ENCODE peak calls at places on chromosome 21, in ten cellular contexts. One of them, this sample, is unnamed.

GRCh38 chr21:35398366-35398982 is 349.4 kb upstream of the RUNX1 start:
- DNase-seq in mammary epithelial cell: peak
- DNase-seq in PC-3: no peak
- DNase-seq in upper lobe of right lung: no peak
- DNase-seq in WTC11: no peak
- DNase-seq in astrocyte of the cerebellum: no peak
- DNase-seq in GM06990: no peak
- DNase-seq in AG09309: no peak
- DNase-seq in colonic mucosa: no peak
- DNase-seq in lower lobe of right lung: no peak
- DNase-seq in this sample: no peak

GRCh38 chr21:35252831-35253230 is 203.7 kb upstream of the RUNX1 start:
- DNase-seq in colonic mucosa: no peak
- DNase-seq in astrocyte of the cerebellum: no peak
- DNase-seq in AG09309: peak
- DNase-seq in WTC11: no peak
- DNase-seq in GM06990: no peak
- DNase-seq in mammary epithelial cell: no peak
- DNase-seq in PC-3: peak
- DNase-seq in lower lobe of right lung: no peak
- DNase-seq in upper lobe of right lung: no peak
- DNase-seq in this sample: peak

GRCh38 chr21:21971384-21971783 is 973.2 kb downstream of the NCAM2 start:
- DNase-seq in lower lobe of right lung: no peak
- DNase-seq in PC-3: peak
- DNase-seq in mammary epithelial cell: no peak
- DNase-seq in AG09309: no peak
- DNase-seq in upper lobe of right lung: no peak
- DNase-seq in colonic mucosa: no peak
- DNase-seq in WTC11: no peak
- DNase-seq in GM06990: no peak
- DNase-seq in astrocyte of the cerebellum: no peak
- DNase-seq in this sample: no peak

GRCh38 chr21:23475518-23476189 is 2131.6 kb downstream of the MRPL39 start:
- DNase-seq in PC-3: peak
- DNase-seq in GM06990: no peak
- DNase-seq in AG09309: no peak
- DNase-seq in mammary epithelial cell: no peak
- DNase-seq in lower lobe of right lung: no peak
- DNase-seq in astrocyte of the cerebellum: no peak
- DNase-seq in WTC11: no peak
- DNase-seq in upper lobe of right lung: no peak
- DNase-seq in colonic mucosa: no peak
- DNase-seq in this sample: no peak

GRCh38 chr21:16533692-16534407 is 804.1 kb downstream of the USP25 start:
- DNase-seq in mammary epithelial cell: no peak
- DNase-seq in PC-3: no peak
- DNase-seq in astrocyte of the cerebellum: no peak
- DNase-seq in AG09309: no peak
- DNase-seq in colonic mucosa: no peak
- DNase-seq in lower lobe of right lung: no peak
- DNase-seq in upper lobe of right lung: no peak
- DNase-seq in WTC11: no peak
- DNase-seq in GM06990: no peak
- DNase-seq in this sample: no peak

GRCh38 chr21:22892041-22892440 is 1893.8 kb downstream of the NCAM2 start:
- DNase-seq in lower lobe of right lung: no peak
- DNase-seq in WTC11: no peak
- DNase-seq in GM06990: no peak
- DNase-seq in colonic mucosa: no peak
- DNase-seq in astrocyte of the cerebellum: no peak
- DNase-seq in upper lobe of right lung: no peak
- DNase-seq in PC-3: peak
- DNase-seq in mammary epithelial cell: no peak
- DNase-seq in AG09309: no peak
- DNase-seq in this sample: no peak

GRCh38 chr21:25561668-25562641 is 45.3 kb downstream of the MRPL39 start:
- DNase-seq in PC-3: no peak
- DNase-seq in colonic mucosa: peak
- DNase-seq in upper lobe of right lung: peak
- DNase-seq in GM06990: peak
- DNase-seq in lower lobe of right lung: peak
- DNase-seq in astrocyte of the cerebellum: peak
- DNase-seq in AG09309: no peak
- DNase-seq in WTC11: peak
- DNase-seq in mammary epithelial cell: no peak
- DNase-seq in this sample: peak

GRCh38 chr21:34997295-34997694 is 51.8 kb downstream of the RUNX1 start:
- DNase-seq in AG09309: no peak
- DNase-seq in astrocyte of the cerebellum: no peak
- DNase-seq in mammary epithelial cell: no peak
- DNase-seq in PC-3: no peak
- DNase-seq in colonic mucosa: no peak
- DNase-seq in WTC11: no peak
- DNase-seq in lower lobe of right lung: no peak
- DNase-seq in upper lobe of right lung: no peak
- DNase-seq in GM06990: no peak
- DNase-seq in this sample: no peak

GRCh38 chr21:43332872-43333300 is 94.0 kb downstream of the SIK1 start:
- DNase-seq in upper lobe of right lung: no peak
- DNase-seq in WTC11: peak
- DNase-seq in lower lobe of right lung: no peak
- DNase-seq in colonic mucosa: no peak
- DNase-seq in astrocyte of the cerebellum: no peak
- DNase-seq in AG09309: no peak
- DNase-seq in GM06990: no peak
- DNase-seq in mammary epithelial cell: no peak
- DNase-seq in PC-3: no peak
- DNase-seq in this sample: no peak

GRCh38 chr21:44517175-44517899 is 22.7 kb downstream of the KRTAP10-1 start:
- DNase-seq in PC-3: no peak
- DNase-seq in colonic mucosa: no peak
- DNase-seq in AG09309: no peak
- DNase-seq in astrocyte of the cerebellum: no peak
- DNase-seq in GM06990: no peak
- DNase-seq in upper lobe of right lung: peak
- DNase-seq in WTC11: peak
- DNase-seq in lower lobe of right lung: peak
- DNase-seq in mammary epithelial cell: no peak
- DNase-seq in this sample: peak

DNA sequence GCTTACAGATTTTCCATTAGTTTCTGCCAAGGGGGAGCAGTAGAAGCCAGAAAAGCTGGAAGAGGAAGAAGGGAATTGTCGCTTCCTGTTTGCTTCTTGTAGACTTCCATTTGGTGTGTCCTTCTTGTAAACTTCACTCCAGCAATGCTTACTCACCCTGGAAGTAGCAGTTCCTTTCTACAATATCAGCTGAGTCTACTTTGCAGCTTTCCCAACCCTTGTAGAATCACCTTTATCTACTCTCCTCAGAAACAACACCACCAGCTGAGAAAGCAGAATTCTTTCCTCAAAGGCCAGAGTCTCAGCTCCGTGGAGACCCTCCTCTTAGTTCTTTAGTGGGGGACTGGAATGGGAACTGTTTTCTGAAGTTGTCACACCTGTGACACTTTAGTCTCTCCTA is 1136.7 kb upstream of the TMPRSS15 start:
- DNase-seq in PC-3: no peak
- DNase-seq in astrocyte of the cerebellum: no peak
- DNase-seq in mammary epithelial cell: no peak
- DNase-seq in upper lobe of right lung: no peak
- DNase-seq in AG09309: no peak
- DNase-seq in lower lobe of right lung: no peak
- DNase-seq in GM06990: no peak
- DNase-seq in colonic mucosa: no peak
- DNase-seq in WTC11: no peak
- DNase-seq in this sample: no peak
- TF ChIP-seq CTCF in PC-3: no peak
- TF ChIP-seq CTCF in astrocyte of the cerebellum: no peak
- TF ChIP-seq CTCF in mammary epithelial cell: no peak
- TF ChIP-seq CTCF in upper lobe of right lung: no peak
- TF ChIP-seq CTCF in AG09309: no peak
- TF ChIP-seq CTCF in lower lobe of right lung: no peak
- TF ChIP-seq CTCF in GM06990: no peak
- TF ChIP-seq CTCF in colonic mucosa: no peak
- TF ChIP-seq CTCF in WTC11: no peak
- TF ChIP-seq CTCF in this sample: no peak

GRCh38 chr21:27213328-27213727 is 246.4 kb upstream of the ADAMTS5 start:
- DNase-seq in AG09309: no peak
- DNase-seq in PC-3: peak
- DNase-seq in GM06990: no peak
- DNase-seq in lower lobe of right lung: no peak
- DNase-seq in WTC11: no peak
- DNase-seq in astrocyte of the cerebellum: no peak
- DNase-seq in mammary epithelial cell: no peak
- DNase-seq in colonic mucosa: no peak
- DNase-seq in upper lobe of right lung: no peak
- DNase-seq in this sample: no peak
- TF ChIP-seq CTCF in AG09309: peak
- TF ChIP-seq CTCF in PC-3: peak
- TF ChIP-seq CTCF in GM06990: no peak
- TF ChIP-seq CTCF in lower lobe of right lung: no peak
- TF ChIP-seq CTCF in WTC11: no peak
- TF ChIP-seq CTCF in astrocyte of the cerebellum: peak
- TF ChIP-seq CTCF in mammary epithelial cell: peak
- TF ChIP-seq CTCF in colonic mucosa: no peak
- TF ChIP-seq CTCF in upper lobe of right lung: no peak
- TF ChIP-seq CTCF in this sample: no peak

GRCh38 chr21:32457360-32457840 is 44.9 kb downstream of the EVA1C start:
- DNase-seq in colonic mucosa: peak
- DNase-seq in GM06990: no peak
- DNase-seq in astrocyte of the cerebellum: no peak
- DNase-seq in WTC11: no peak
- DNase-seq in PC-3: peak
- DNase-seq in upper lobe of right lung: peak
- DNase-seq in AG09309: no peak
- DNase-seq in mammary epithelial cell: no peak
- DNase-seq in lower lobe of right lung: peak
- DNase-seq in this sample: no peak
- TF ChIP-seq CTCF in colonic mucosa: no peak
- TF ChIP-seq CTCF in GM06990: no peak
- TF ChIP-seq CTCF in astrocyte of the cerebellum: peak
- TF ChIP-seq CTCF in WTC11: no peak
- TF ChIP-seq CTCF in PC-3: peak
- TF ChIP-seq CTCF in upper lobe of right lung: no peak
- TF ChIP-seq CTCF in AG09309: peak
- TF ChIP-seq CTCF in mammary epithelial cell: no peak
- TF ChIP-seq CTCF in lower lobe of right lung: no peak
- TF ChIP-seq CTCF in this sample: no peak

GRCh38 chr21:29164330-29164942 is 34.0 kb downstream of the MAP3K7CL start:
- DNase-seq in lower lobe of right lung: no peak
- DNase-seq in PC-3: peak
- DNase-seq in WTC11: no peak
- DNase-seq in AG09309: peak
- DNase-seq in upper lobe of right lung: no peak
- DNase-seq in mammary epithelial cell: peak
- DNase-seq in GM06990: no peak
- DNase-seq in colonic mucosa: no peak
- DNase-seq in astrocyte of the cerebellum: peak
- DNase-seq in this sample: no peak
- TF ChIP-seq CTCF in lower lobe of right lung: peak
- TF ChIP-seq CTCF in PC-3: peak
- TF ChIP-seq CTCF in WTC11: no peak
- TF ChIP-seq CTCF in AG09309: peak
- TF ChIP-seq CTCF in upper lobe of right lung: peak
- TF ChIP-seq CTCF in mammary epithelial cell: peak
- TF ChIP-seq CTCF in GM06990: peak
- TF ChIP-seq CTCF in colonic mucosa: peak
- TF ChIP-seq CTCF in astrocyte of the cerebellum: peak
- TF ChIP-seq CTCF in this sample: peak

GRCh38 chr21:38806153-38806941 is 618 bp downstream of the ETS2 start:
- DNase-seq in AG09309: no peak
- DNase-seq in lower lobe of right lung: peak
- DNase-seq in mammary epithelial cell: no peak
- DNase-seq in WTC11: peak
- DNase-seq in upper lobe of right lung: peak
- DNase-seq in GM06990: peak
- DNase-seq in colonic mucosa: peak
- DNase-seq in astrocyte of the cerebellum: no peak
- DNase-seq in PC-3: no peak
- DNase-seq in this sample: peak
- TF ChIP-seq CTCF in AG09309: no peak
- TF ChIP-seq CTCF in lower lobe of right lung: peak
- TF ChIP-seq CTCF in mammary epithelial cell: no peak
- TF ChIP-seq CTCF in WTC11: no peak
- TF ChIP-seq CTCF in upper lobe of right lung: no peak
- TF ChIP-seq CTCF in GM06990: no peak
- TF ChIP-seq CTCF in colonic mucosa: no peak
- TF ChIP-seq CTCF in astrocyte of the cerebellum: peak
- TF ChIP-seq CTCF in PC-3: no peak
- TF ChIP-seq CTCF in this sample: peak

DNA sequence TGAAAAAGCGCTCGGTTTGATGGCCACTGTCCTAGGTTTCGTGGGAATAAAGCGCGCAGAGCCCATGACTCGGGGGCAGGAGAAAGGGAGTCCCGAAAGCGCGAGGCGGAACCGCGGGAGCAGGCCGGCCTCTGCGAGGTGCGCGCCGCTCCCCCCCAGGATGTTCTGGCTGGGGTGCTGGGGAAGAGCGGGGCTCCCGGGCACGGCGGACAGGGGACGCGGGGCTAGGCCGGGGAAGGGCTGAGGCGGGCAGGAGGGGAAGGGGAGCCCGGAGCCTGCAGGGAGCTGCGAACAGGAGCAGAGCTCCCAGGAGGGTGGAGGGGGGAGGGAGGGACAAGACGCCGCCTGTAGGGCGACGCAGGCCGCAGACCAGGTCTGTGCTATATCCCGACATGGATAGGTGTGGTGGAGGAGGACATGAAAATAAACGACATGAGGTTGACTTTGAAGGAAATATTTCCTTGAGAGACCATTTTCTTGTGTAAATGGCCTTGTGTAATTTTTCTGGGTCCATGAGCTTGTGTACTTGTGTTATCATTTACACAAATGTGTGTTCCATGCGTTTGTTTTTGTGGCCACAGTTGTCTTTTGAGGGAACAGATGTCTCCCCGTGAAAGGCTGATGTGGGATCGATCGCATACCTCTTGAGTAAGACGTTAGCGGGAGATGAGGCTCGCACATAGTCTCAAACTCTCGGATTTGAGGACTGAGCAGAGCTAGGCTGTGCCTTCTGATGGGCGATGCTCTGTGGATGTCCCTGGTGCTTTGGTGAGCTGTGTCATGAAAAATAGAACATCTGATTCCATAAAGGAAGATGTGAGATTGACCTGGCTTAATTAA is 1.3 kb downstream of the PCNT start:
- DNase-seq in AG09309: no peak
- DNase-seq in astrocyte of the cerebellum: no peak
- DNase-seq in GM06990: peak
- DNase-seq in upper lobe of right lung: peak
- DNase-seq in mammary epithelial cell: peak
- DNase-seq in WTC11: peak
- DNase-seq in PC-3: peak
- DNase-seq in lower lobe of right lung: peak
- DNase-seq in colonic mucosa: peak
- DNase-seq in this sample: peak
- TF ChIP-seq CTCF in AG09309: peak
- TF ChIP-seq CTCF in astrocyte of the cerebellum: peak
- TF ChIP-seq CTCF in GM06990: peak
- TF ChIP-seq CTCF in upper lobe of right lung: no peak
- TF ChIP-seq CTCF in mammary epithelial cell: peak
- TF ChIP-seq CTCF in WTC11: no peak
- TF ChIP-seq CTCF in PC-3: peak
- TF ChIP-seq CTCF in lower lobe of right lung: no peak
- TF ChIP-seq CTCF in colonic mucosa: no peak
- TF ChIP-seq CTCF in this sample: no peak

This sample was measured in activated CD8-positive, alpha-beta T cell treated with anti-CD3 and anti-CD28 coated beads for 36 hours.